ENCODE peak calls at places on chromosomes 6 and 20, in four cellular contexts. D, X, K and H are unnamed samples.

GRCh38 chr20:17029698-17030097 is 197.1 kb upstream of the PCSK2 start:
- DNase-seq in D (no peak), X (no peak), K (no peak), H (no peak)

GRCh38 chr6:3750324-3751018 is 1.0 kb downstream of the PXDC1 start:
- DNase-seq in D (peak), X (peak), K (peak), H (no peak)

GRCh38 chr6:95601133-95601532 is 23.8 kb downstream of the MANEA start:
- DNase-seq in D (no peak), X (no peak), K (no peak), H (no peak)

GRCh38 chr6:129614464-129614863 is 95.5 kb downstream of the ARHGAP18 start:
- DNase-seq in D (no peak), X (no peak), K (no peak), H (no peak)

GRCh38 chr6:138545621-138545980 is 46.3 kb upstream of the NHSL1 start:
- DNase-seq in D (no peak), X (no peak), K (peak), H (no peak)

GRCh38 chr6:79416931-79417330 is 120.3 kb downstream of the LCA5 start:
- DNase-seq in D (no peak), X (no peak), K (no peak), H (no peak)

GRCh38 chr20:35598899-35599775 is 16.5 kb upstream of the SPAG4 start:
- DNase-seq in D (no peak), X (no peak), K (no peak), H (no peak)

GRCh38 chr20:62685781-62686555 is 22.7 kb upstream of the NTSR1 start:
- DNase-seq in D (no peak), X (peak), K (no peak), H (no peak)

GRCh38 chr6:55069132-55069781 is 105.1 kb upstream of the HCRTR2 start:
- DNase-seq in D (peak), X (peak), K (no peak), H (no peak)

GRCh38 chr20:40952231-40952630 is 76.4 kb upstream of the TOP1 start:
- DNase-seq in D (no peak), X (no peak), K (no peak), H (no peak)

GRCh38 chr20:10789386-10789785 is 115.6 kb upstream of the JAG1 start:
- DNase-seq in D (no peak), X (no peak), K (no peak), H (no peak)

GRCh38 chr20:39986231-39986904 is 702.7 kb downstream of the MAFB start:
- DNase-seq in D (no peak), X (no peak), K (no peak), H (no peak)

GRCh38 chr20:3692706-3693294 is 11.0 kb upstream of the ADAM33 start:
- DNase-seq in D (no peak), X (no peak), K (no peak), H (no peak)

GRCh38 chr6:113560908-113561307 is 296.2 kb upstream of the MARCKS start:
- DNase-seq in D (no peak), X (no peak), K (no peak), H (no peak)

GRCh38 chr20:51661609-51662178 is 106.5 kb downstream of the ATP9A start:
- DNase-seq in D (peak), X (peak), K (no peak), H (no peak)

GRCh38 chr20:64280460-64280843 is 24.9 kb downstream of the PCMTD2 start:
- DNase-seq in D (peak), X (no peak), K (no peak), H (no peak)

GRCh38 chr20:63363981-63364536 is 2.9 kb upstream of the CHRNA4 start:
- DNase-seq in D (no peak), X (no peak), K (no peak), H (no peak)

GRCh38 chr6:48552905-48553304 is 441.9 kb upstream of the PTCHD4 start:
- DNase-seq in D (no peak), X (no peak), K (no peak), H (no peak)

GRCh38 chr20:44166477-44166876 is 20.5 kb downstream of the JPH2 start:
- DNase-seq in D (no peak), X (no peak), K (no peak), H (no peak)

GRCh38 chr6:118206221-118206620 is 299.2 kb downstream of the SLC35F1 start:
- DNase-seq in D (no peak), X (no peak), K (no peak), H (no peak)

GRCh38 chr20:46243707-46244628 is 64.3 kb downstream of the CDH22 start:
- DNase-seq in D (no peak), X (no peak), K (no peak), H (no peak)

GRCh38 chr20:32473231-32474008 is 111.7 kb downstream of the NOL4L start:
- DNase-seq in D (peak), X (peak), K (peak), H (no peak)

GRCh38 chr20:48740269-48740603 is 87.6 kb downstream of the PREX1 start:
- DNase-seq in D (no peak), X (no peak), K (no peak), H (no peak)

GRCh38 chr6:110329348-110329728 is 28.8 kb downstream of the METTL24 start:
- DNase-seq in D (no peak), X (no peak), K (no peak), H (no peak)

GRCh38 chr20:49286689-49287551 is 9.1 kb upstream of the ZNFX1 start:
- DNase-seq in D (peak), X (peak), K (no peak), H (no peak)

GRCh38 chr20:37378785-37379598 is 33.1 kb downstream of the SRC start:
- DNase-seq in D (peak), X (no peak), K (no peak), H (no peak)

GRCh38 chr6:34273242-34273805 is 24.5 kb upstream of the SMIM29 start:
- DNase-seq in D (peak), X (peak), K (no peak), H (no peak)

GRCh38 chr6:134508862-134509498 is 191.1 kb upstream of the SGK1 start:
- DNase-seq in D (no peak), X (no peak), K (no peak), H (no peak)
- TF ChIP-seq CTCF in D (no peak), X (no peak), K (no peak), H (no peak)

GRCh38 chr6:35754452-35755321 is 17.9 kb downstream of the ARMC12 start:
- DNase-seq in D (peak), X (no peak), K (no peak), H (no peak)
- TF ChIP-seq CTCF in D (no peak), X (no peak), K (no peak), H (no peak)

GRCh38 chr6:94254689-94255088 is 835.3 kb upstream of the EPHA7 start:
- DNase-seq in D (no peak), X (peak), K (no peak), H (no peak)
- TF ChIP-seq CTCF in D (no peak), X (peak), K (no peak), H (no peak)

GRCh38 chr6:100447900-100448700 is 16.6 kb downstream of the SIM1 start:
- DNase-seq in D (no peak), X (no peak), K (no peak), H (no peak)
- TF ChIP-seq CTCF in D (no peak), X (no peak), K (no peak), H (no peak)

GRCh38 chr6:120405947-120406346 is 928.3 kb downstream of the TBC1D32 start:
- DNase-seq in D (no peak), X (no peak), K (no peak), H (no peak)
- TF ChIP-seq CTCF in D (no peak), X (peak), K (no peak), H (no peak)